ENCODE peak calls at places on chromosomes 12 and 14, in seven cellular contexts. U, N, G, O, E, V and X are unnamed samples. For H3K4me1, the result is how much of the 10 kb centered on the place peaks cover.

GRCh38 chr12:39606712-39607423 is 12.7 kb downstream of the ABCD2 start:
- DNase-seq in E (no peak), O (no peak), U (no peak), V (no peak), G (no peak), N (peak), X (no peak)

GRCh38 chr12:101563197-101563596 is 31.6 kb upstream of the MYBPC1 start:
- DNase-seq in E (no peak), G (no peak), V (no peak), O (peak), U (no peak), N (peak), X (no peak)

GRCh38 chr12:65998536-65999530 is 131.7 kb downstream of the LLPH start:
- DNase-seq in G (no peak), O (peak), E (no peak), N (no peak), U (no peak), V (no peak), X (no peak)

GRCh38 chr14:50023671-50024490 is 92.5 kb downstream of the VCPKMT start:
- DNase-seq in E (peak), V (no peak), G (no peak), O (peak), U (no peak), N (peak), X (peak)

GRCh38 chr12:52434096-52434733 is at the start of gene KRT75:
- DNase-seq in E (peak), O (peak), U (no peak), G (no peak), N (peak), V (no peak), X (no peak)

GRCh38 chr14:90553298-90553920 is 156.6 kb downstream of the CALM1 start:
- DNase-seq in V (peak), G (no peak), N (no peak), E (no peak), O (no peak), U (no peak), X (no peak)

GRCh38 chr12:46824709-46825108 is 1.1 kb downstream of the SLC38A4 start:
- DNase-seq in V (no peak), U (no peak), O (no peak), E (no peak), G (no peak), N (no peak), X (no peak)

GRCh38 chr12:64603183-64603841 is 7.0 kb upstream of the RASSF3 start:
- DNase-seq in V (no peak), N (no peak), E (no peak), U (no peak), G (no peak), O (no peak), X (no peak)

GRCh38 chr12:62656576-62657362 is 190.1 kb downstream of the MON2 start:
- DNase-seq in V (peak), E (no peak), G (no peak), O (no peak), N (no peak), U (no peak), X (no peak)

GRCh38 chr14:23339506-23340268 is 13.0 kb downstream of the SLC22A17 start:
- DNase-seq in V (no peak), N (no peak), U (no peak), G (no peak), E (no peak), O (no peak), X (no peak)

GRCh38 chr12:89949457-89950195 is 241.0 kb upstream of the ATP2B1 start:
- DNase-seq in O (peak), N (peak), U (no peak), G (peak), E (peak), V (no peak), X (peak)

GRCh38 chr14:90518941-90519256 is 122.1 kb downstream of the CALM1 start:
- DNase-seq in G (peak), V (peak), N (peak), U (no peak), O (no peak), E (no peak), X (no peak)

DNA sequence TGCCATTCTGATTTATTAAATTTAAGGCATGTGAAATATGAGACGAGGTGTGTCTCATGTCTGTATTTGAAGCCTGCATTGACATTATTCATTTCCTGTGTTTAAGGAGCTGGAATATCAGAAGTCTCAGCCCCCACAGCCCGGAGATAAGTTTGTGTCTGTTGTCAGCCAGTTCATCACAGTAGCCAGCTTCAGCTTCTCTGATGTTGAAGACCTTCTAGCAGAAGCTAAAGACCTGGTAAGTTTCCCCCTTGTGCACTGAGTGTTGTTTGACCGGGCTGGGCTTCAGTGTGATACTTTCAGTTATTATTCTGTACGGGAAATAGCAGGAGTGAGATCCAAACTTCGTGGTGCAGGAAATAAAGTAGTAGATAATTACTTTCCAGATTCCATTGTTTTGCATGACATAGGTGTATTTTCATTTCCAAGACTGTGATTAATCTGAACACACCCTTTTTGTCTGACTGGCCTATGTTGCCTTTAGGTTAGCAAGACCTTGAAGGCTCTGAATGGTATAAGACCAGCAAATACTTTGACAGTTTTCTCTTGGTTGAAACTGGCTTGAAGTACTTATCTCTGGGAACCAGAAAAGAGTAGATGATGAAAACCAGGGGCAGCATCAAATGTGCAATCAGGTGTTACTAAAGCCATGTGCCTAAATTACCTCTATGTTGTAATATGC is 101.5 kb downstream of the GPR135 start:
- DNase-seq in U (no peak), O (peak), G (no peak), N (peak), V (no peak), E (peak), X (no peak)
- H3K4me1 ChIP-seq in U (under half), O (half or more), G (under half), N (half or more), V (under half), E (under half), X (half or more)

DNA sequence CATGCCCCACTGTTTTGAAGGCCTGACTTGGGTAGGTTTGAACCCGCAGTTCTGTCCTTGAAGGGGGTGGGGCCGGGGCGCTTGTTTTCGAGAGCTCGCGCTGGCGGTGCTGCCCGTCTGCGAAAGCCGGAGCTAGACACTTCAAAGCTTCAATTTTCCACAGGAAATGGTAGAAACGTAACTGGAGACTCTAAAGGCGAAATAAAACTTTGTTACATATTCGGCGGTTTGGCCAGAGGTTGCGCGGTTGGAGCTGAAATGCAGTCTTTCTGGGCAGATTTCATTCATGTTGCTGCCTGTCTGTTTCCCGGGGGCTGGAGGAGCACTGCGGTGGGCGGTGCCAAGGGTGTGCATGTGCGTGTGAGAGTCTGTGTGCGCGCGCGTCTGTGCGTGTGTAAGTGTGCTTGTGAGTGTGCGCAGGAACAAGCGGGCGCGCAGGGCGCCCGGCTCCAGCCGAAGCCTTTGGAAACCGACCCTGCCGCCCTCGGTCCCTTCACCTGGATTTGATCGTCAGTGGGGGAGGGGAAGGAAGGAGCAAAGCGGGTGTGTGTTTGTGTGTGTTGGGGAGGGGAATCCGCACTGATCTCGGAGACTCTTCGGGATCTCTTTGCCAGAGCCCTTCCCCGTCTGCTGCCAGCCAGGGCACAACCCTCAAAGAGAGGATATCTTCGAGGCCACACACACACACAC is 227.7 kb upstream of the CRY1 start:
- DNase-seq in E (peak), V (peak), U (no peak), G (no peak), O (peak), N (peak), X (peak)
- H3K9ac ChIP-seq in E (no peak), V (no peak), U (peak), G (peak), O (peak), N (peak), X (no peak)

DNA sequence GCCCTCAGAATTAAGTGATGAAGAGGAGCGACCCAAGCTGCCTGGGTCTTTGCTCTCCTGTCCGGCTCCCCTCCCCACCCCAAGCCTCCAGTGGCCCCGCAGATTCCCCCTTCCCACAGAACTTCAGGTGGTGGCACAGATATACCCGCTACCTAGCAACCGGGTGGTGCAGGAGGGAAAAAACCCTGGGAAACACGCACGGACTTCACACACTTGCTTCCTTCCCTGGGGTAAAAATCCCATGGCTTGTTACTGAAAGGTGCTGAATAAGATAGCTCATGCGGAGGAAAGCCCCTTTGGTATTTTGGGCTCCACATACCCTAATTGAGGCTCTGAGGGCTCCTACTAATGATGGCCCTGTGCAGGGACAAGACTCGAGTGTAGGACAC is 813 bp upstream of the RIMBP2 start:
- DNase-seq in E (no peak), U (no peak), O (no peak), V (peak), G (no peak), N (no peak), X (no peak)
- H3K4me3 ChIP-seq in E (no peak), U (peak), O (no peak), V (peak), G (no peak), N (no peak), X (no peak)

DNA sequence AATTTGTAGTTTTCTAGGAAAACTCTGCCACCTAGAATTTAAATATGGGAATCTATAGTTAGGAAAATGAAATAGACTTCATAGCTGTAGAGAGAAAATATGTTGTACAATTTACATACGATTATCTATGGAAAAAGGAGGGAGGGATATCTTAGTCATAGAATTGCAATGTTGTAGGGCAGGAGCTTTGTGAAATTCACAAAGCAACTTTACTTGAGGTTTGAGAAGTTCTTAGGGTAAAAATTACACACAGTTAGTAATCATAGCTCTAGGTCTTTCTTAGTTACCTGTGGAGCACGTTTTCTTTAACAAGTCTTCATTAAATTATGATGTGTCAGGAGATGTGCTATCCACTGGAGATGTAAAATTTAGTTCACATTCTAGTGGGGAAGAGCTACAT is 61.4 kb upstream of the DBX2 start:
- DNase-seq in V (no peak), O (no peak), U (no peak), G (no peak), N (peak), E (no peak), X (no peak)
- H3K4me1 ChIP-seq in V (under half), O (under half), U (under half), G (under half), N (under half), E (under half), X (under half)

DNA sequence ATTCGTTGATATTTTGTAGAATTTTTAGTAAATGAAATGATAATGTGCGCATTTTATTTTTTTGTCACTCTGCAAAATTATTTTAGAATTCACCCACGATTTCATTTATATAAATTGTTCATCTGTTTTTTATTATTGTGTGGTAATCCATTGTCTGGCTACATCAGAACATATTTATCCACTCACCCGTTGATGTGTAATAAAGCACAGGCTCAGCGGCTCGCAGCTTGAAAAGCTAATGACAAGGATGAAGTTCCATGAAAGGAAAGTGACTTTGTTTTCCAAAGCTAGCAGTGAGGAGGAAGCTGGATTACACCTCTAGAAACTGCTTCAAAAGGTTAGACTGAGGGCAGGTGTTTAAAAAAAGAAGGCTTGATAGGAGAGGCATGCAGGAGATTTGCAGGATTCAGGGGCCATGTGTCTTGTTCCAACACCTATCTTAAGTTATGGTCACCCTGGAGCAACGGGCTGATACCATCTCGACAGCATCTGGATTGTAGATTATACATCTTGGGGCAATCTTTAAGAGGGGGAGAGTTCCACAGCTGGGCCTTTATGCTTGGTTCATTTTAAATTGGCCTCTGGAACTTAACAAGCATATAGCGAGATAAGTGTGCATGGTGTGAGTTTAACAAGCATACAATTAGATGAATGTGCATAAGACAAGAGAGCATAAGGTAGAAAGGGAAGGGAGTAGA is 194.1 kb downstream of the TMTC3 start:
- DNase-seq in O (no peak), V (peak), U (no peak), N (no peak), E (no peak), G (no peak), X (no peak)
- H3K9ac ChIP-seq in O (no peak), V (no peak), U (no peak), N (no peak), E (no peak), G (no peak), X (no peak)

GRCh38 chr14:75495882-75496281 is 26.4 kb upstream of the BATF start:
- DNase-seq in V (no peak), N (no peak), G (no peak), O (no peak), U (no peak), E (no peak), X (no peak)

GRCh38 chr14:75496755-75497154 is 25.5 kb upstream of the BATF start:
- DNase-seq in E (no peak), V (no peak), G (no peak), N (no peak), U (no peak), O (no peak), X (no peak)

GRCh38 chr14:75497191-75497590 is 25.1 kb upstream of the BATF start:
- DNase-seq in V (no peak), O (no peak), G (no peak), N (no peak), U (no peak), E (no peak), X (no peak)

GRCh38 chr14:75499084-75499875 is 23.0 kb upstream of the BATF start:
- DNase-seq in V (no peak), N (no peak), E (no peak), O (no peak), G (no peak), U (no peak), X (no peak)

DNA sequence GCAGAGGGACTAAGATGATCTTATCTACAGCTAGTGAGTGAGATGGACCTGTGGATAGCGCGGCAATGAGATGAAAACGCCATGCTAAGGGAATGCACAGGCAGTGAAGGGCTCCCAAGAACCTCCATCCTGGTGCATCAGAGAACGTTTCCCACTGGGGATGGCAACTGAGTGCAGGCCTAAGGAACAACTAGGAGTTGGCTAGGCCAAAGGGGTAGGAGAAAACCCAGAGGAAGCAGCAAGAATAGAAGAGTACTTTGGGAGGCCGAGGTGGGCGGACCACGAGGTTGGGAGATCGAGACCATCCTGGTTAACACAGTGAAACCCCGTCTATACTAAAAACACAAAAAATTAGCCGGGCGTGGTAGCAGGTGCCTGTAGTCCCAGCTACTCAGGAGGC is 24.6 kb upstream of the BATF start:
- DNase-seq in E (no peak), V (no peak), N (no peak), G (no peak), O (no peak), U (no peak), X (no peak)
- H3K4me3 ChIP-seq in E (no peak), V (no peak), N (no peak), G (no peak), O (no peak), U (no peak), X (no peak)

GRCh38 chr14:70422538-70422937 is 5.6 kb upstream of the SYNJ2BP start:
- DNase-seq in N (no peak), O (peak), G (no peak), V (no peak), E (no peak), U (no peak), X (no peak)
- H3K4me1 ChIP-seq in N (under half), O (under half), G (under half), V (under half), E (under half), U (under half), X (under half)

DNA sequence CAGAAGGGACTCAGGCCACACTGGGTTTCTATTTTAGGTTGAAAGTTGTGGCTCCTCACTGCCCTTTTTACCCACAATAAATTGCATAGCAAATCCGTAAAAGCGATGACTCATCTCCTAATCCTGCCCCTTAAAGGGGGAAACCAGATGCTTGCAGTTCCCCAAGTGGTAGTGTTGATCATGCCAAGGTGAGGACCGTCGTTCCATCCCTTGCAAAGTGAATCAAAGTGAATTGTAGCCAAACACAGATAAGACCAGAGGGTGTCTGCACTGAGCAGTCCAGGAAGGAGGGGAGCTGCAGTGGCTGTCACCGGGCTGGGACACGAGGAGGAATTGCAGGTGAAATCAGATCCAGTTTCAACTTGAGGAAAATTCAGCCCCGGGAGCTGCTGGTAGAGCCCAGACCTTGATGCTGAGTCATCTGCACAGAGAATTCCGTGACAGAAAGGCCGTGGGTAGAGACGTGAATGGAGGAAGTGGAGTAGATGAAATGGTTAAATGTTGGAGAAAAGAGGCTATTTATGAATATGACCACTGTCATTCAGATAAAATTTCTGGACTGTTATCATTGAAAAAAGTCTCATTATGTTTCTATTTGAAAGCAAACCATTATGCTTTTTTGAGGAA is 44.2 kb upstream of the MMP17 start:
- DNase-seq in O (peak), E (peak), N (peak), V (no peak), U (peak), G (no peak), X (peak)
- H3K9ac ChIP-seq in O (no peak), E (no peak), N (peak), V (no peak), U (no peak), G (no peak), X (no peak)

DNA sequence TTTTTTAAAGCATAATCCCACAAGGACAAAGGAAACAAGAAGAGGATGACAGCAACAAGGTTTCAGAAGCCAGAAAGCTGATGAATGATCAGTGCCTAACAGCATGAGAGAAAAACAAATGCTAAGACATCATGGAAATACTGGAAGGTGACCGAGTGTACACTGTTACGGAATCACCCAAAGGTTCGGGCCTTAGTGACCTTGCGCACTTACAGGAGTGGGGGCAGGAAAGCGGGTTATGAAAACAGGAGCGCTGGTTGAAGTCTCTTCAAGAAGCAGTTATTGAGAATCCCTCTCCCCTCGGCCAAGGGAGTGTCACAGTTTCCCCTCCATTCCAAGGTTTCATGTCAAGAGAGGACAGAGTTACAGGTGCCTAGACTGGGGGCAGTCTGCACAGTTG is 42.6 kb downstream of the SLC25A47 start:
- DNase-seq in E (no peak), V (no peak), O (no peak), U (no peak), N (no peak), G (no peak), X (no peak)
- H3K4me3 ChIP-seq in E (no peak), V (no peak), O (no peak), U (no peak), N (no peak), G (no peak), X (no peak)